ENCODE peak calls at places on chromosomes 4 and X, in four cellular contexts. K is upper lobe of left lung, N is psoas muscle, D is GM23338. V is an unnamed sample.
A peak's percentile ranks its signal among the peaks of the same experiment; 100 is the strongest.

GRCh38 chr4:119652978-119653377 is 24.4 kb upstream of the PDE5A start:
- DNase-seq in N (no peak), D (no peak), K (no peak), V (no peak)

GRCh38 chr4:119238068-119238722 is 25.7 kb downstream of the USP53 start:
- DNase-seq in D (no peak), N (no peak), K (no peak), V (no peak)

GRCh38 chr4:128879283-128879682 is 69.8 kb downstream of the JADE1 start:
- DNase-seq in D (no peak), N (no peak), K (no peak), V (no peak)

GRCh38 chr4:74529284-74530041 is 84.5 kb downstream of the AREG start:
- DNase-seq in D (no peak), N (no peak), K (no peak), V (no peak)

GRCh38 chrX:103831342-103831802 is 685 bp downstream of the RAB9B start:
- DNase-seq in N (no peak), D (peak; percentile 74), K (peak; percentile 90), V (no peak)

GRCh38 chrX:150160656-150161055 is 202.5 kb upstream of the MAMLD1 start:
- DNase-seq in K (no peak), D (no peak), N (no peak), V (no peak)

GRCh38 chr4:181792641-181793612 is 450.3 kb upstream of the TENM3 start:
- DNase-seq in K (no peak), D (peak; percentile 11), N (no peak), V (no peak)

GRCh38 chr4:63221477-63221876 is 1187.8 kb downstream of the TECRL start:
- DNase-seq in N (no peak), D (no peak), K (no peak), V (no peak)

GRCh38 chr4:159382875-159383568 is 280.1 kb downstream of the RAPGEF2 start:
- DNase-seq in N (no peak), K (no peak), D (peak; percentile 57), V (no peak)

GRCh38 chr4:617644-618330 is 7.6 kb upstream of the PDE6B start:
- DNase-seq in K (no peak), D (peak; percentile 65), N (no peak), V (no peak)

GRCh38 chrX:123975180-123975579 is 13.7 kb downstream of the STAG2 start:
- DNase-seq in D (no peak), N (no peak), K (no peak), V (no peak)

GRCh38 chr4:154036856-154037255 is 248.0 kb upstream of the SFRP2 start:
- DNase-seq in K (no peak), N (no peak), D (no peak), V (no peak)

GRCh38 chrX:10280061-10280460 is 123.3 kb downstream of the CLCN4 start:
- DNase-seq in K (no peak), N (no peak), D (no peak), V (no peak)

GRCh38 chr4:78569291-78569821 is 17.8 kb downstream of the ANXA3 start:
- DNase-seq in K (no peak), N (no peak), D (peak; percentile 54), V (no peak)

GRCh38 chrX:151904989-151905388 is 7.7 kb upstream of the MAGEA4 start:
- DNase-seq in K (no peak), N (no peak), D (no peak), V (no peak)

GRCh38 chrX:131366387-131366786 is 77.3 kb upstream of the IGSF1 start:
- DNase-seq in K (no peak), D (peak; percentile 37), N (no peak), V (no peak)

GRCh38 chrX:1451676-1452496 is 823 bp downstream of the ASMTL start:
- DNase-seq in N (peak; percentile 61), D (no peak), K (no peak), V (no peak)

GRCh38 chr4:185562531-185562930 is 27.2 kb upstream of the PDLIM3 start:
- DNase-seq in K (no peak), N (no peak), D (no peak), V (no peak)

GRCh38 chrX:47562615-47563243 is 1.7 kb downstream of the ARAF start:
- DNase-seq in D (peak; percentile 27), K (no peak), N (no peak), V (no peak)

GRCh38 chrX:55074851-55075467 is at the start of gene PAGE2B:
- DNase-seq in D (no peak), N (no peak), K (peak; percentile 55), V (no peak)

GRCh38 chrX:106897259-106897658 is 5.9 kb downstream of the RIPPLY1 start:
- DNase-seq in N (no peak), D (no peak), K (no peak), V (no peak)

GRCh38 chr4:160352637-160353036 is 1249.8 kb downstream of the RAPGEF2 start:
- DNase-seq in N (no peak), D (no peak), K (no peak), V (no peak)

GRCh38 chr4:184836613-184837012 is 10.8 kb upstream of the ACSL1 start:
- DNase-seq in D (no peak), N (no peak), K (no peak), V (no peak)

GRCh38 chr4:171759274-171759673 is 53.9 kb upstream of the GALNTL6 start:
- DNase-seq in K (no peak), N (no peak), D (no peak), V (no peak)
- H3K27ac ChIP-seq in K (no peak overlapping the region), N (no peak overlapping the region), D (no peak overlapping the region), V (no peak overlapping the region)

GRCh38 chrX:72307646-72308051 is 1.9 kb upstream of the CITED1 start:
- DNase-seq in D (peak; percentile 17), N (no peak), K (no peak), V (peak; percentile 1)

GRCh38 chrX:72305286-72306084 is at the start of gene CITED1:
- DNase-seq in D (peak; percentile 35), K (peak; percentile 79), N (no peak), V (no peak)

GRCh38 chrX:72306851-72307645 is 1.3 kb upstream of the CITED1 start:
- DNase-seq in N (peak; percentile 69), D (peak; percentile 70), K (peak; percentile 82), V (peak; percentile 18)

GRCh38 chrX:72306085-72306801 is 529 bp upstream of the CITED1 start:
- DNase-seq in N (no peak), K (peak; percentile 82), D (peak; percentile 28), V (no peak)

GRCh38 chrX:72304877-72305276 is 837 bp downstream of the CITED1 start:
- DNase-seq in D (peak; percentile 28), N (no peak), K (peak; percentile 55), V (no peak)
- H3K4me3 ChIP-seq in D (peak overlapping the region; percentile 58), N (peak overlapping the region; percentile 71), K (peak overlapping the region; percentile 57), V (no peak overlapping the region)

DNA sequence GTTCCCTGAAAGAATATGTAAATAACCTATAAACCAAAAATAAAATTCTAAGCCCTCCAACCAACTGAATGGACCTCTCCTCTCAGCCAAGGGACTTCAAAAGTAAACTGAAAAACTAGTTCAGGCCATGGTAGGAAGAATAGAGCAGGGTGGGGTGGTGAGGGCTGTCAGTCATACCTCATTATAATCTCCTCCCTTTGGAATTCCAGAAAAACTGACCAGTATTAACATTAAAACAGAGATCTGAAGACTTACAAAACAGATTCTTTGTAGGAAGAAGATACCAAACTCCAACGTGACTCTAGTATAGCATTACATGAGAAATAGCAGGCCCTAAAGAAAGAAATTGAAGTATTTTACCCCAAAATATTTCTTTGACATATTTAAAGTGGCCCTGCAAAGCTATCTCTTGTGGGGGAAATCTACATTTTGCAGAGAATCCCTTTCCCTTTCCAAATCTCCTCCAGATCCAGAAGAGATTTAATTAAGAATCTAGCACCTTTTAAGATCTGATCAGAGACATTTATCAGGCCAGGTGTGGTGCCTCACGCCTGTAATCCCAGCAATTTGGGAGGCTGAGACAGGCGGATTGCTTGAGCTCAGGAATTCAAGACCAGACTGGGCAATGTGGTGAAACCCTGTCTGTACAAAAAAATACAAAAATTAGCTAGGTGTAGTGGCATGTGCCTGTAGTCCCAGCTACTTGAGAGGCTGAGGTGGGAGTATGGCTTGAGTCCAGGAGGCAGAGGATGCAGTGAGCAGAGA is 15.1 kb downstream of the TBC1D9 start:
- DNase-seq in D (no peak), N (no peak), K (no peak), V (no peak)
- H3K4me1 ChIP-seq in D (peaks cover 46% of the 10 kb centered on the region), N (no peaks in the 10 kb centered on the region), K (peaks cover 26% of the 10 kb centered on the region), V (no peaks in the 10 kb centered on the region)

DNA sequence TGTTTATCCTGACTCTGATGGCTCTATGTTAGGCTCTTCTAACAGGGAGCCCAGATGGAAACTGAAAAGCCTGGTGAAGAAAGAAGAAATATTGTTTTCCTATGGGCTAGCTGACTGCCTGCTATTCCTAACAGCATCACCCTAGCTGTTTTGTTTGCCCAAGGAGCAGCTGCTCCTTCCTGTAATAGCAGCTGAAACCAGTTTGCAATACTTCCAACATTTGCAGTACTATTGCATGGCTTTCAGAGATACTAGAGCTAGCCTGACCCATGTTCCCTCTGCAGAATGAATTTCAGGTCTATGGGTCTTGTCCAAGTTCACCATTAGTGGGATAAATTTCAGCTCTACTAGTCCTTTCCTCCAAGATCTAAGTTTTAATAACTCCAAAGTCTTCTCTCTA is 495.2 kb downstream of the INPP4B start:
- DNase-seq in N (no peak), K (no peak), D (no peak), V (no peak)
- H3K27ac ChIP-seq in N (peak overlapping the region; percentile 23), K (no peak overlapping the region), D (no peak overlapping the region), V (peak overlapping the region; percentile 38)

GRCh38 chr4:175729665-175730064 is 82.4 kb downstream of the GPM6A start:
- DNase-seq in D (no peak), N (no peak), K (no peak), V (no peak)
- H3K4me3 ChIP-seq in D (no peak overlapping the region), N (no peak overlapping the region), K (no peak overlapping the region), V (no peak overlapping the region)

GRCh38 chrX:134569306-134569705 is 89.0 kb downstream of the PLAC1 start:
- DNase-seq in K (no peak), D (no peak), N (no peak), V (no peak)
- H3K4me1 ChIP-seq in K (no peaks in the 10 kb centered on the region), D (peaks cover 17% of the 10 kb centered on the region), N (no peaks in the 10 kb centered on the region), V (no peaks in the 10 kb centered on the region)

GRCh38 chr4:95541094-95541493 is 7.7 kb downstream of the UNC5C start:
- DNase-seq in N (no peak), K (no peak), D (no peak), V (no peak)

GRCh38 chr4:95541889-95542607 is 6.7 kb downstream of the UNC5C start:
- DNase-seq in D (no peak), K (no peak), N (no peak), V (no peak)

GRCh38 chr4:95537967-95538485 is 10.7 kb downstream of the UNC5C start:
- DNase-seq in N (no peak), K (no peak), D (no peak), V (no peak)

GRCh38 chr4:95539056-95539455 is 9.7 kb downstream of the UNC5C start:
- DNase-seq in D (no peak), N (no peak), K (no peak), V (no peak)

DNA sequence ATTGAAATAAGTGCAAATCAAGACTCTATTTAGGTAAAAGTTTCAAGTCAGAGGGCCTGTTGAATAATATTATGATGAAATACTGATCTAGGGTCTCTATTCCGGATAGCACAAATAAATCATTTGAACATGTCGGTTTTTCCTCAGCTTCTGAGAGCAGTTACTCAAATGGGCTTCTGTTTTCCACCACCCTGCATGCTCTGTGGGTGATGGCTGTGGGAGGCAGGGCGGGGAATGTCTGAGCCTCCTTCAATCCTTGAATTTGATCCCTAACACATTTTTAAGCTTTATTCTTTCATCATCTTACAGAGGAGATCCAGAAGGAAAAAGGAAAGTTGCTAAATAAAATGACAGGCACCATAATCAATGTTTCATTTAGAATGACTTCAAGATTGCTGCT is 8.5 kb downstream of the UNC5C start:
- DNase-seq in D (no peak), K (no peak), N (no peak), V (no peak)
- H3K27ac ChIP-seq in D (no peak overlapping the region), K (peak overlapping the region; percentile 11), N (no peak overlapping the region), V (no peak overlapping the region)